ENCODE peak calls at places on chromosomes 6 and 20, in six cellular contexts. C is gastrocnemius medialis; M is body of pancreas; Q is cardiac muscle cell; U is aorta; O is CD4-positive, CD25-positive, alpha-beta regulatory T cell. Y is an unnamed sample.
A peak's percentile ranks its signal among the peaks of the same experiment; 100 is the strongest.

GRCh38 chr6:156777866-156778614 is 862 bp downstream of the ARID1B start:
- DNase-seq in M (peak; percentile 51), Q (peak; percentile 64), U (peak; percentile 83), O (peak; percentile 73), C (peak; percentile 21), Y (peak; percentile 79)

GRCh38 chr6:149300563-149300962 is 16.9 kb upstream of the TAB2 start:
- DNase-seq in Q (no peak), M (no peak), U (no peak), C (no peak), O (no peak), Y (no peak)

GRCh38 chr6:22320750-22321149 is 23.9 kb upstream of the PRL start:
- DNase-seq in M (no peak), O (no peak), Q (peak; percentile 72), C (no peak), U (no peak), Y (no peak)

GRCh38 chr20:63023071-63023835 is 16.5 kb upstream of the BHLHE23 start:
- DNase-seq in C (no peak), Q (no peak), O (no peak), M (no peak), U (peak; percentile 64), Y (peak; percentile 32)

GRCh38 chr20:48761023-48761785 is 66.6 kb downstream of the PREX1 start:
- DNase-seq in C (no peak), M (no peak), O (peak; percentile 67), Q (no peak), U (no peak), Y (no peak)

GRCh38 chr6:81969011-81969410 is 216.5 kb upstream of the TENT5A start:
- DNase-seq in O (no peak), C (no peak), Q (no peak), U (no peak), M (no peak), Y (no peak)

GRCh38 chr20:10376271-10377075 is 57.5 kb downstream of the MKKS start:
- DNase-seq in C (no peak), Q (peak; percentile 27), U (no peak), O (no peak), M (no peak), Y (no peak)

GRCh38 chr6:45640081-45640491 is 262.4 kb upstream of the SUPT3H start:
- DNase-seq in C (no peak), Q (peak; percentile 72), O (no peak), M (no peak), U (no peak), Y (no peak)

GRCh38 chr6:26152226-26153101 is 65.2 kb downstream of the HFE start:
- DNase-seq in O (no peak), U (no peak), M (no peak), Q (no peak), C (no peak), Y (no peak)

GRCh38 chr6:107629545-107630147 is 139.7 kb downstream of the SOBP start:
- DNase-seq in U (no peak), Q (no peak), O (no peak), C (no peak), M (no peak), Y (no peak)

GRCh38 chr6:42224222-42225042 is 6.8 kb upstream of the MRPS10 start:
- DNase-seq in Q (peak; percentile 45), C (no peak), M (no peak), U (no peak), O (peak; percentile 63), Y (no peak)

GRCh38 chr6:121584591-121585369 is 149.3 kb downstream of the GJA1 start:
- DNase-seq in O (no peak), U (no peak), M (no peak), C (no peak), Q (peak; percentile 55), Y (no peak)

GRCh38 chr6:13425971-13426931 is 61.1 kb downstream of the GFOD1 start:
- DNase-seq in C (peak; percentile 22), O (no peak), Q (peak; percentile 71), U (peak; percentile 85), M (no peak), Y (peak; percentile 66)

GRCh38 chr20:35320396-35321126 is 28.3 kb upstream of the FAM83C start:
- DNase-seq in C (no peak), O (no peak), U (no peak), Q (no peak), M (no peak), Y (no peak)

GRCh38 chr6:137969874-137970273 is 102.8 kb downstream of the TNFAIP3 start:
- DNase-seq in Q (no peak), M (no peak), U (no peak), O (no peak), C (no peak), Y (no peak)

GRCh38 chr6:165986647-165987482 is 180.8 kb downstream of the TBXT start:
- DNase-seq in C (no peak), U (peak; percentile 57), O (no peak), Q (peak; percentile 67), M (no peak), Y (no peak)

GRCh38 chr6:79307321-79308036 is 73.0 kb upstream of the HMGN3 start:
- DNase-seq in Q (no peak), M (peak; percentile 42), O (no peak), C (no peak), U (no peak), Y (no peak)

GRCh38 chr6:391559-392440 is at the start of gene IRF4:
- DNase-seq in Q (no peak), O (peak; percentile 77), M (no peak), C (no peak), U (no peak), Y (no peak)

GRCh38 chr6:389143-389542 is 2.4 kb upstream of the IRF4 start:
- DNase-seq in U (no peak), Q (no peak), O (no peak), C (no peak), M (no peak), Y (no peak)

GRCh38 chr6:389622-390021 is 1.9 kb upstream of the IRF4 start:
- DNase-seq in M (no peak), U (no peak), O (peak; percentile 94), Q (no peak), C (no peak), Y (no peak)

GRCh38 chr6:392441-393390 is 1.2 kb downstream of the IRF4 start:
- DNase-seq in U (no peak), C (no peak), M (no peak), Q (no peak), O (peak; percentile 66), Y (peak; percentile 45)

DNA sequence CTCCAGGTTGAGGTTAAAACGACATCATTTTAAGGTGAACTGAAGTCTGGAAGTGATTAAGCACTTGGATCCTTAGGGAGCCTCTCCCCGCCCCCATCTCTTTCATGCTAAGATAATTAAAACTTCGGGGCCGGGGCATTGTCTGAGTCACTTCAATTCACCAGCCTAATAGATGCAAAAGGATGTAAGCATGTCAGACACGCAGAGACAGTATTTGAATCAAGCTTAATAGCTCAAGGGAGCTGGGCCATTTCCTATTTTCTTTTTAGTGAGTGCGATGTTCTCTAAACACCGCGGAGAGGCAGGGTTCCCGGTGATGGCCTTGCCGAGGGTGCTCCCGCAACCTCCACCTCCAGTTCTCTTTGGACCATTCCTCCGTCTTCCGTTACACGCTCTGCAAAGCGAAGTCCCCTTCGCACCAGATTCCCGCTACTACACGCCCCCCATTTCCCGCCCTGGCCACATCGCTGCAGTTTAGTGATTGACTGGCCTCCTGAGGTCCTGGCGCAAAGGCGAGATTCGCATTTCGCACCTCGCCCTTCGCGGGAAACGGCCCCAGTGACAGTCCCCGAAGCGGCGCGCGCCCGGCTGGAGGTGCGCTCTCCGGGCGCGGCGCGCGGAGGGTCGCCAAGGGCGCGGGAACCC is 516 bp upstream of the IRF4 start:
- DNase-seq in M (no peak), O (peak; percentile 80), Q (no peak), U (no peak), C (no peak), Y (no peak)
- H3K4me3 ChIP-seq in M (no peak overlapping the region), O (peak overlapping the region; percentile 88), Q (peak overlapping the region; percentile 16), U (no peak overlapping the region), C (peak overlapping the region; percentile 40), Y (peak overlapping the region; percentile 57)

DNA sequence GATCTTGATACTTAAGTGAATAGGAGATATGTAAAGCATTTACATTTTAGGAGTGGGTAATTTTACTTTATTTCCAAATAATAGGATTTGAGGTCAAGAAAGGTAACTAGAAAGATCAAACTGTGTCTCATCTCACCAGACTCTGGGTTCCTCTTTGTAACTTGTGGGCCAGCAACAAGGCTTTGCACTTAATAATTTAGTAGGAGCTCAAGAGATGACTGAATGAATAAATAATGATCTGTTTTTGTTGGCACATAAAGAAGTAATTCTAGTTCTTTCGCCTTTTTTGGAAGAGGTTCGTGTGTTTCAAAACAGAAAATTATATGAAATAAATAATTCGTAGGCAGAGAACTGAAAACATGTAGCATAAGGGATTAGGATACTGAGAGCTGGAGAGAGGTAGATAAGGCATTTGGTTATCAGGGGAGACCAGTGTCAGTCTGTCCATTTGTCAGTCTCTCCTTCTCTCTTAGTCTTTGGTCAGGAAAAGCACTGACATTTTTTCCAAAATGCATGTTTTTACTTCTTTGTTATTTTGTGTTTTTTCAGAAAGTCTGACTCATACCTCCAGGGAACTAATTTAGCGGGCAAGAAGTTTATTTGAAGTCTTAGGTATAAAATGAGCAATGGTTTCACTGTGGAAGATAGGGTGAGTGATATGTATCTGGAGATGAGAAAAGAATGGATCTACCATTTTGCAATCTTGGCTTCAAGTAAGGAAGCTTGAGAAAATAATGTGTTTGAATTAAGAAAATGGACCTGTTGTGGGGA is 67.2 kb upstream of the FABP7 start:
- DNase-seq in C (no peak), M (no peak), O (no peak), Q (no peak), U (no peak), Y (no peak)
- H3K27me3 ChIP-seq in C (no peaks in the 10 kb centered on the region), M (no peaks in the 10 kb centered on the region), O (no peaks in the 10 kb centered on the region), Q (no peaks in the 10 kb centered on the region), U (no peaks in the 10 kb centered on the region), Y (no peaks in the 10 kb centered on the region)

GRCh38 chr20:41005361-41005729 is 23.3 kb upstream of the TOP1 start:
- DNase-seq in O (no peak), C (peak; percentile 68), Q (peak; percentile 99), M (peak; percentile 92), U (peak; percentile 89), Y (peak; percentile 82)
- H3K4me1 ChIP-seq in O (peaks cover 19% of the 10 kb centered on the region), C (peaks cover 28% of the 10 kb centered on the region), Q (no peaks in the 10 kb centered on the region), M (peaks cover 34% of the 10 kb centered on the region), U (no peaks in the 10 kb centered on the region), Y (peaks cover 29% of the 10 kb centered on the region)

DNA sequence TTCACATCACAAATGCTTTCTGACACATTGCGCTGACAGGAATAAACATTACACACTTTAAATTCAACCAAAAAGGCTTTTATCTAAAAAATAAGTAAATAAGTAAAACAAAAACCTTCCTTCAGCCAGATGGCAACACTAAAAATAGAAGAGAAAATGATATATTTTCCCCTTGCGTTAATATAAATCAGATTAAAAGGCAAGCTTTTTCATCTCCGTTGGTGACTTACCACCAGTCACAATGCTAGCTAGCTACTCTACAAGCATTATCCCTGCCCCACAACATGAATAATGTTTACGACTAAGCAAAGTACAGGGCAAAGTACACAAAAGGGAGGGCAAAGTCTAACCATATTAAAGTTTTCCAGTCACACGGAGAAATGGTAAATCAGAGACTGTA is 120.5 kb downstream of the MAP7 start:
- DNase-seq in C (no peak), M (no peak), O (no peak), U (no peak), Q (no peak), Y (no peak)
- H3K4me3 ChIP-seq in C (no peak overlapping the region), M (no peak overlapping the region), O (no peak overlapping the region), U (no peak overlapping the region), Q (no peak overlapping the region), Y (no peak overlapping the region)

Y was measured in psoas muscle.